ENCODE peak calls at places on chromosomes 5 and 9, in eight cellular contexts. O is left cardiac atrium; L is Panc1; H is cardiac muscle cell; W is stimulated activated CD8-positive, alpha-beta memory T cell treated with anti-CD3 and anti-CD28 coated beads, Interleukin-2, amount 100 ng/mL, for 1 hour; C is head of caudate nucleus; X is T-cell; J is adipocyte. K is an unnamed sample.

GRCh38 chr5:157516016-157516415 is 56.0 kb downstream of the NIPAL4 start:
- DNase-seq in O (no peak), L (no peak), H (peak), W (no peak), C (no peak), X (no peak), J (peak), K (no peak)

GRCh38 chr9:76161546-76161945 is 232.7 kb downstream of the RFK start:
- DNase-seq in O (no peak), L (no peak), H (peak), W (no peak), C (no peak), X (no peak), J (peak), K (no peak)

GRCh38 chr9:136476369-136477150 is 6.3 kb downstream of the SEC16A start:
- DNase-seq in O (no peak), L (no peak), H (no peak), W (no peak), C (no peak), X (no peak), J (no peak), K (no peak)

GRCh38 chr9:112174965-112175795 is at the start of gene SUSD1:
- DNase-seq in O (peak), L (no peak), H (peak), W (peak), C (no peak), X (peak), J (peak), K (peak)

GRCh38 chr9:73847536-73847935 is 649.6 kb upstream of the RORB start:
- DNase-seq in O (no peak), L (no peak), H (no peak), W (no peak), C (no peak), X (no peak), J (no peak), K (no peak)

GRCh38 chr9:17191095-17191494 is 56.3 kb downstream of the CNTLN start:
- DNase-seq in O (no peak), L (no peak), H (peak), W (no peak), C (no peak), X (no peak), J (peak), K (no peak)

GRCh38 chr9:115691097-115691496 is 462.5 kb upstream of the PAPPA start:
- DNase-seq in O (no peak), L (no peak), H (peak), W (no peak), C (no peak), X (no peak), J (peak), K (no peak)

GRCh38 chr5:157006262-157006661 is 43.2 kb upstream of the TIMD4 start:
- DNase-seq in O (no peak), L (no peak), H (no peak), W (no peak), C (no peak), X (no peak), J (no peak), K (no peak)

GRCh38 chr5:72624641-72625236 is 117.5 kb upstream of the ZNF366 start:
- DNase-seq in O (no peak), L (no peak), H (peak), W (no peak), C (no peak), X (no peak), J (peak), K (no peak)